ENCODE peak calls at places on chromosome 20, in nine cellular contexts. F is neuronal stem cell; D is right atrium auricular region; M is endodermal cell; V is naive thymus-derived CD4-positive, alpha-beta T cell; X is H9; B is fibroblast of lung; E is heart right ventricle; I is psoas muscle. S is an unnamed sample. For H3K4me1, the result is how much of the 10 kb centered on the place peaks cover.

GRCh38 chr20:953742-954141 is 37.6 kb upstream of the ANGPT4 start:
- DNase-seq in I (no peak), F (no peak), E (no peak), D (no peak), M (no peak), X (no peak), B (no peak), V (no peak), S (no peak)

GRCh38 chr20:50144362-50144761 is 9.2 kb downstream of the PEDS1 start:
- DNase-seq in E (no peak), M (no peak), I (peak), B (peak), X (no peak), D (peak), F (no peak), V (no peak), S (peak)

GRCh38 chr20:63886054-63886419 is 8.9 kb upstream of the DNAJC5 start:
- DNase-seq in B (no peak), I (no peak), X (no peak), F (no peak), E (no peak), D (no peak), M (no peak), V (no peak), S (no peak)

GRCh38 chr20:50191065-50191565 is 485 bp downstream of the CEBPB start:
- DNase-seq in X (no peak), M (no peak), D (no peak), B (no peak), F (no peak), E (peak), V (no peak), I (peak), S (peak)

GRCh38 chr20:49798718-49799117 is 13.9 kb upstream of the SLC9A8 start:
- DNase-seq in D (no peak), E (no peak), F (no peak), B (no peak), I (no peak), M (no peak), X (no peak), V (no peak), S (no peak)

GRCh38 chr20:51195990-51196389 is 173.1 kb upstream of the KCNG1 start:
- DNase-seq in B (no peak), F (no peak), M (peak), D (peak), E (no peak), V (no peak), X (no peak), I (no peak), S (no peak)

GRCh38 chr20:58553841-58554240 is 38.6 kb upstream of the APCDD1L start:
- DNase-seq in I (peak), E (no peak), X (peak), D (peak), B (peak), V (no peak), F (no peak), M (peak), S (no peak)

GRCh38 chr20:36360429-36360828 is 54.3 kb downstream of the DLGAP4 start:
- DNase-seq in D (no peak), E (no peak), I (no peak), F (no peak), V (no peak), X (no peak), M (no peak), B (no peak), S (no peak)

GRCh38 chr20:17742426-17743130 is 42.8 kb downstream of the BANF2 start:
- DNase-seq in B (no peak), D (no peak), E (no peak), X (no peak), F (no peak), I (no peak), M (no peak), V (no peak), S (no peak)

GRCh38 chr20:53598140-53599038 is 4.8 kb upstream of the ZNF217 start:
- DNase-seq in E (no peak), X (no peak), F (no peak), D (peak), M (peak), B (no peak), I (no peak), V (no peak), S (no peak)

GRCh38 chr20:14062786-14063185 is 67.5 kb downstream of the MACROD2 start:
- DNase-seq in V (no peak), D (no peak), E (no peak), B (peak), M (no peak), X (no peak), F (no peak), I (no peak), S (no peak)

GRCh38 chr20:2708073-2708415 is 15.5 kb downstream of the EBF4 start:
- DNase-seq in E (no peak), D (peak), V (no peak), I (no peak), F (no peak), B (no peak), M (peak), X (peak), S (no peak)

GRCh38 chr20:2709205-2709981 is 16.8 kb downstream of the EBF4 start:
- DNase-seq in X (peak), E (no peak), F (no peak), D (peak), I (no peak), V (no peak), M (peak), B (no peak), S (no peak)

GRCh38 chr20:2707353-2708072 is 14.9 kb downstream of the EBF4 start:
- DNase-seq in V (no peak), I (no peak), M (peak), B (no peak), E (no peak), F (no peak), X (no peak), D (peak), S (no peak)

GRCh38 chr20:2708665-2709064 is 16.1 kb downstream of the EBF4 start:
- DNase-seq in M (peak), E (no peak), B (no peak), D (no peak), F (no peak), X (no peak), I (no peak), V (no peak), S (no peak)

GRCh38 chr20:2713285-2713684 is 20.7 kb downstream of the EBF4 start:
- DNase-seq in D (peak), F (no peak), I (no peak), M (peak), E (no peak), V (peak), X (no peak), B (no peak), S (no peak)
- H3K4me1 ChIP-seq in D (under half), F (under half), I (under half), M (under half), E (under half), V (under half), X (under half), B (under half), S (under half)

GRCh38 chr20:23361108-23361650 is 803 bp upstream of the GZF1 start:
- DNase-seq in M (no peak), X (no peak), E (no peak), D (no peak), F (no peak), V (no peak), I (no peak), B (no peak), S (no peak)
- H3K4me1 ChIP-seq in M (under half), X (under half), E (under half), D (under half), F (under half), V (under half), I (under half), B (under half), S (under half)

GRCh38 chr20:19090332-19090731 is 122.1 kb upstream of the SLC24A3 start:
- DNase-seq in X (no peak), M (no peak), B (no peak), D (no peak), E (no peak), I (no peak), F (no peak), V (no peak), S (no peak)
- H3K4me1 ChIP-seq in X (under half), M (under half), B (under half), D (under half), E (under half), I (under half), F (under half), V (under half), S (under half)

GRCh38 chr20:57055345-57055744 is 211.1 kb downstream of the BMP7 start:
- DNase-seq in B (no peak), M (no peak), F (no peak), V (no peak), E (no peak), D (no peak), X (no peak), I (no peak), S (no peak)
- H3K4me1 ChIP-seq in B (under half), M (under half), F (under half), V (under half), E (under half), D (under half), X (under half), I (under half), S (under half)

GRCh38 chr20:57409672-57410397 is 18.6 kb downstream of the RBM38 start:
- DNase-seq in F (no peak), B (no peak), D (no peak), M (no peak), E (no peak), X (no peak), V (no peak), I (peak), S (no peak)

GRCh38 chr20:57408131-57408530 is 16.9 kb downstream of the RBM38 start:
- DNase-seq in E (no peak), B (no peak), I (peak), X (no peak), D (no peak), F (no peak), M (no peak), V (no peak), S (no peak)

GRCh38 chr20:57410398-57411323 is 19.5 kb downstream of the RBM38 start:
- DNase-seq in B (no peak), D (no peak), E (no peak), M (no peak), X (no peak), V (peak), F (no peak), I (peak), S (no peak)

GRCh38 chr20:57408536-57409233 is 17.5 kb downstream of the RBM38 start:
- DNase-seq in F (no peak), I (no peak), M (no peak), V (peak), D (no peak), X (no peak), E (no peak), B (no peak), S (no peak)

DNA sequence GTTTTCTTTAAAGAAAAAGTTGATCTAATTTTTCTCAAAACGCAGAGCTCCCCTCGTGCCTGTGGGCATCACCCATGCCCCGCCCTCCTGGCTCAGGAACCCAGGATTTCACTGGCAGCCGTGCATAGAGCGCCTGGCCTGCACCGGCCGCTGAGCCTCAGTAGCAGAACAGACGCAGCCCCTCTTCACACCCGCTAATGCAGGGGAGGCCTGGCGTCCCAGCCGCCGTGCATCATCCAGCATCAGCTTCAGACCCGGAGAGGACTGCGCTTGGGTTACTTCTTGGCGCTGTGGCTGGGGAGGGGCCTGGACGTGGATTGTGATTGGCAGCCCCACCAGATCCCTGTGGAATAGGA is 18.1 kb downstream of the RBM38 start:
- DNase-seq in X (no peak), D (no peak), I (peak), M (no peak), F (no peak), V (peak), B (no peak), E (no peak), S (no peak)
- H3K4me1 ChIP-seq in X (under half), D (under half), I (under half), M (under half), F (under half), V (under half), B (under half), E (under half), S (under half)

DNA sequence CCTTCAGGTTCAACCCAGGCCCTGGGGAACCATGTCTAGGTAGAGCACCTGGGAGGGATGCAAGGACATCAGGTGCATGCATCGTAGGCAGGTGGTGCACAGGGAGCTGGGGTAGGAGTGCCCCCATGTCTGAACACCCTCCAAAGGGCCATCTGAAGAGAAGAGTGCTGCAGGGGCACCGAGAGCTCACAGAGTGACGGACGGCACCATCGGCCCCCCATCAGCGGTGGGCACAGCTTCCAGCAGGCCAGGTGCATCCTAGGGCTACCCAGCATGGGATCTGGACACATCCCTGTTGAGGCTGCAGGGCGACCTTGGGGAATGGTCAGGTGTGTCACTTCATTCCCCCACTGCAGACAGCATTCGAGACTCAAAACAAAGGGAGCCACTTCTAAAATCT is 138.3 kb upstream of the CDH4 start:
- DNase-seq in E (no peak), X (no peak), I (no peak), M (no peak), V (no peak), F (no peak), D (no peak), B (no peak), S (no peak)
- H3K4me1 ChIP-seq in E (under half), X (under half), I (under half), M (under half), V (under half), F (under half), D (under half), B (under half), S (under half)